ENCODE peak calls at places on chromosomes 13 and 19, in six cellular contexts. G is body of pancreas, U is esophagus squamous epithelium, V is stomach, Y is prostate gland, W is gastrocnemius medialis. L is an unnamed sample.

GRCh38 chr19:39497850-39498261 is 891 bp upstream of the DLL3 start:
- DNase-seq in G (no peak), U (no peak), V (no peak), Y (no peak), W (no peak), L (peak)

GRCh38 chr13:84917252-84917878 is 881.9 kb downstream of the SLITRK6 start:
- DNase-seq in G (no peak), U (no peak), V (no peak), Y (no peak), W (no peak), L (peak)

GRCh38 chr13:101942038-101942437 is 459.8 kb downstream of the FGF14 start:
- DNase-seq in G (no peak), U (no peak), V (no peak), Y (no peak), W (no peak), L (peak)

GRCh38 chr13:31192306-31192705 is 7.5 kb upstream of the B3GLCT start:
- DNase-seq in G (no peak), U (no peak), V (no peak), Y (no peak), W (peak), L (no peak)

GRCh38 chr19:772730-773436 is 22.0 kb downstream of the MISP start:
- DNase-seq in G (no peak), U (no peak), V (no peak), Y (no peak), W (no peak), L (no peak)

GRCh38 chr13:110944121-110944967 is 29.5 kb upstream of the ANKRD10 start:
- DNase-seq in G (peak), U (no peak), V (peak), Y (peak), W (peak), L (peak)

GRCh38 chr13:38769526-38769925 is 82.6 kb downstream of the FREM2 start:
- DNase-seq in G (no peak), U (no peak), V (no peak), Y (no peak), W (no peak), L (no peak)

GRCh38 chr13:28492527-28493367 is 2.2 kb downstream of the FLT1 start:
- DNase-seq in G (no peak), U (no peak), V (no peak), Y (no peak), W (no peak), L (no peak)

GRCh38 chr13:68927387-68928026 is 1180.1 kb upstream of the ATXN8OS start:
- DNase-seq in G (no peak), U (no peak), V (no peak), Y (no peak), W (no peak), L (no peak)

GRCh38 chr19:1457031-1457739 is 7.3 kb downstream of the APC2 start:
- DNase-seq in G (no peak), U (no peak), V (no peak), Y (no peak), W (no peak), L (no peak)

GRCh38 chr13:70520275-70520674 is 412.0 kb upstream of the KLHL1 start:
- DNase-seq in G (no peak), U (no peak), V (no peak), Y (no peak), W (no peak), L (no peak)

GRCh38 chr13:26011996-26012688 is 39.7 kb downstream of the SHISA2 start:
- DNase-seq in G (no peak), U (no peak), V (no peak), Y (no peak), W (no peak), L (no peak)

GRCh38 chr19:53102701-53103140 is 501 bp downstream of the ZNF160 start:
- DNase-seq in G (peak), U (no peak), V (peak), Y (no peak), W (peak), L (peak)

GRCh38 chr13:50645092-50645491 is 198.4 kb downstream of the DLEU7 start:
- DNase-seq in G (no peak), U (no peak), V (no peak), Y (no peak), W (no peak), L (no peak)

GRCh38 chr13:40193290-40194203 is 472.9 kb downstream of the FOXO1 start:
- DNase-seq in G (no peak), U (no peak), V (no peak), Y (no peak), W (peak), L (no peak)

GRCh38 chr19:10551698-10552301 is 8.1 kb downstream of the ATG4D start:
- DNase-seq in G (peak), U (no peak), V (peak), Y (no peak), W (no peak), L (peak)

GRCh38 chr19:10553943-10554381 is 10.3 kb downstream of the ATG4D start:
- DNase-seq in G (no peak), U (no peak), V (peak), Y (no peak), W (no peak), L (no peak)

GRCh38 chr19:10553087-10553667 is 9.5 kb downstream of the ATG4D start:
- DNase-seq in G (no peak), U (no peak), V (no peak), Y (no peak), W (no peak), L (no peak)

GRCh38 chr19:10550336-10550735 is 6.6 kb downstream of the ATG4D start:
- DNase-seq in G (no peak), U (no peak), V (no peak), Y (no peak), W (no peak), L (no peak)

DNA sequence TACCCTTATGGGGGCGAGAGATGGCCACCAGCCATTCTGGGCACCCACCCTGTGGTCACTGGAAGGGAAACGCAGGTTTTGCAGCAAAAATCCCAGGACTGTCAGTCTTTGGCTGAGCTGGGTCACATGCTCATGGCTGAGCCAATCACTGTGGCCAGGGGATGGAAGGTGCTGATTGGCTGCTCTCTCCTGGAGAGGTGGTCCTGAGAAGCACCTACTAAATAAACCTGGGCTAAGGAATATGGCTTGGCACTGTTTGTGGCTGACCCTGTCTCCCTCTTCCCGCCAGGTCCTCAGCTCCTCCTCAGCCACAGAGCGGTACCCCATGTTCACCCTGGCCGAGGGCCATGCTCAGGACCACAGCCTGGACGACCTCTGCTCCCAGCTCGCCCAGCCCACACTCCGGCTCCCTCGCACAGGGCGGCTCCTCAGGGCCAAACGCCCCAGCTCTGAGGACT is 8.9 kb downstream of the ATG4D start:
- DNase-seq in G (no peak), U (no peak), V (no peak), Y (no peak), W (no peak), L (peak)
- TF ChIP-seq POLR2A in G (no peak), U (no peak), V (no peak), Y (no peak), W (no peak), L (peak)

DNA sequence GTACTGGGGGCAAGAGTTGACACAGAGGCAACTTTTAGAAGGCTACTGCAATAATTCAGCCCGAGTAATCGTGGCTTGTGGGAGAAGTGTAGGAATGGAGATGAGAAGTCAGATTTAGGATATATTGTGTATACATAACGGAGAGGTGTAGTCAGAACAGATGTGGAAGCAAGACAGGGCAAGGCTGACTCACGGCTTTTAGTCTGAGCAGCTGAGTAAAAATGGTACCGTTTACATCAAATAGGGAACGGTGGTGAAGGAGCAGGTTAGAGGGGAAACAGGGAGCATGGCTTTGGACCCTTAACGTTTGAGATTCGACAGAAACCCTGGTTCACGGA is 796 bp upstream of the LSM14A start:
- DNase-seq in G (no peak), U (no peak), V (no peak), Y (no peak), W (no peak), L (no peak)
- TF ChIP-seq POLR2A in G (no peak), U (no peak), V (no peak), Y (no peak), W (no peak), L (no peak)

DNA sequence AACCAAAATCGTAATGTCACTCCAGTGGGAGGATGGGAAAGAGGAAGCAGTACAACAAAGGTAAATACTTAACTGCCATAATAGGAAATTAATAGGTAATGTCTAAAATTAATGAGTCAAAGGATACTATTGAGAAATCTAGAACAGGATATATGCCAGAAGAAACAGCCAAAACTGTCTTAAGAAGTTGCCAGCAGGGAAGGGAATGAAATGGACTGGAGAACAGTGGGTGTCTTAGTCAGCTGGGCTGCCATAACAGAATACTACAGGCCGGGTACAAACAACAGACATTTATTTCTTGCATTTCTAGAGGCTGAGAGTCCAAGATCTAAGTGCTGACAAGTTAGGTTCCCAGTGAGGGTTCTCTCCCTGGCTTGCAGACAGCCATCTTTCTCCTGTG is 40.3 kb upstream of the IPO5 start:
- DNase-seq in G (no peak), U (no peak), V (no peak), Y (no peak), W (no peak), L (no peak)
- TF ChIP-seq POLR2A in G (no peak), U (no peak), V (no peak), Y (no peak), W (no peak), L (no peak)

DNA sequence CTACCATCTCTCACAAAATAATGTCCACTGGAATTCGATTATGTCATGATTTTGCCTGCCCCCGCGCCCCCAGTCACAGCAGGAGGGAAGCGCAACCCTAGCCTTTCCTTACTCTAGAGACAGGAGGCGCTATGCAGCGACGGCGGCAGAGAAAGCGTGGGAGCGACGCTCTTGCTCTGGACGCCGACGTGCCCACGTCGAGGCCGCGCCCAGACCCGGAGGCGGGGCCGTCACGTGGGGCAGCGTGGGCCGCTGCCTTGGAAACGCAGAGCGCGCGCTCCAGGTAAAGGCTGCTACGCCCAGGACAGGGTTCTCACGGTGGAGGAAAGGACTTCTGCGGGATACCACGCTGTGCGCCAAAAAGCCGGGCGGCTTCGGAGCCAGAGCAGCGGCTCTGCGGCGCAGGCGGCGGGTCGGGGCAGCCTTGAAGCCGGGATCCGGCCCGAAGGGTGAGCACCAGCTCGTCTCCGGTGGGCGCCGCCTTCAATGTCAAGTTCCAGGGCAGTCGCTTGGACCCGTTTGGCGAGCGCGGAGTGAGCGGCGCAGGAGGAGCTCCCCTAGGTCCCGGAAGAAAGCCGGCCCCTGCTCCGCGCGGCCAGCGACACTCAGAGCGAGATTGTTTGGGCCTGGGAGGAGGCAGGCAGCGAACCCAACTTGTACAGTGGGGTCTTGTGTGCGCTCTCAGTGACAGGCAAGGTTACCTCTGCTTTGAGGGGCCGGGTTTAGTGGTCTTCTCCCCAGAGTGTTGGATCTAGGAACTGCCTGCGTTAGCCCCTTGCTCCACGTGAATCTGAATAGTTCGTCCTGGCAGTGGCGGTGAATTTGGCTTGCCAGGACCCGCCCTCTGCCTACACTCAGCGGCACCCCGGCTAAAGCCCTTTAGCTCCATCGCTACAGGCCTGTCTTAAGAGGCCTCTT is 121.7 kb downstream of the MRPL57 start:
- DNase-seq in G (peak), U (peak), V (peak), Y (peak), W (peak), L (peak)
- TF ChIP-seq POLR2A in G (peak), U (peak), V (no peak), Y (peak), W (no peak), L (peak)

L was measured in erythroblast.